ENCODE peak calls at places on chromosomes 16 and 17, in ten cellular contexts. One of them, this sample, is unnamed.

GRCh38 chr17:74843352-74843627 is 16.4 kb downstream of the GRIN2C start:
- DNase-seq in ovary: no peak
- DNase-seq in psoas muscle: no peak
- DNase-seq in tibial artery: no peak
- DNase-seq in fibroblast of mammary gland: no peak
- DNase-seq in brain microvascular endothelial cell: no peak
- DNase-seq in mucosa of descending colon: no peak
- DNase-seq in BE2C: no peak
- DNase-seq in A549: no peak
- DNase-seq in lower leg skin: no peak
- DNase-seq in this sample: no peak

GRCh38 chr17:57971572-57971971 is 16.4 kb upstream of the CUEDC1 start:
- DNase-seq in ovary: no peak
- DNase-seq in psoas muscle: no peak
- DNase-seq in tibial artery: no peak
- DNase-seq in fibroblast of mammary gland: no peak
- DNase-seq in brain microvascular endothelial cell: no peak
- DNase-seq in mucosa of descending colon: no peak
- DNase-seq in BE2C: no peak
- DNase-seq in A549: no peak
- DNase-seq in lower leg skin: peak
- DNase-seq in this sample: no peak

GRCh38 chr17:57552114-57552601 is 192.9 kb downstream of the CCDC182 start:
- DNase-seq in ovary: peak
- DNase-seq in psoas muscle: peak
- DNase-seq in tibial artery: no peak
- DNase-seq in fibroblast of mammary gland: peak
- DNase-seq in brain microvascular endothelial cell: peak
- DNase-seq in mucosa of descending colon: peak
- DNase-seq in BE2C: peak
- DNase-seq in A549: no peak
- DNase-seq in lower leg skin: no peak
- DNase-seq in this sample: peak

GRCh38 chr16:4663756-4664465 is 29.5 kb upstream of the NUDT16L1 start:
- DNase-seq in ovary: no peak
- DNase-seq in psoas muscle: peak
- DNase-seq in tibial artery: peak
- DNase-seq in fibroblast of mammary gland: peak
- DNase-seq in brain microvascular endothelial cell: peak
- DNase-seq in mucosa of descending colon: peak
- DNase-seq in BE2C: no peak
- DNase-seq in A549: no peak
- DNase-seq in lower leg skin: no peak
- DNase-seq in this sample: peak

GRCh38 chr17:16442141-16442540 is 26.8 kb downstream of the TRPV2 start:
- DNase-seq in ovary: no peak
- DNase-seq in psoas muscle: no peak
- DNase-seq in tibial artery: no peak
- DNase-seq in fibroblast of mammary gland: peak
- DNase-seq in brain microvascular endothelial cell: no peak
- DNase-seq in mucosa of descending colon: no peak
- DNase-seq in BE2C: no peak
- DNase-seq in A549: no peak
- DNase-seq in lower leg skin: no peak
- DNase-seq in this sample: peak

GRCh38 chr16:89709166-89709565 is 7.7 kb upstream of the SPATA2L start:
- DNase-seq in ovary: no peak
- DNase-seq in psoas muscle: no peak
- DNase-seq in tibial artery: no peak
- DNase-seq in fibroblast of mammary gland: no peak
- DNase-seq in brain microvascular endothelial cell: no peak
- DNase-seq in mucosa of descending colon: no peak
- DNase-seq in BE2C: no peak
- DNase-seq in A549: no peak
- DNase-seq in lower leg skin: no peak
- DNase-seq in this sample: no peak

GRCh38 chr16:75320435-75320834 is 69.0 kb upstream of the BCAR1 start:
- DNase-seq in ovary: no peak
- DNase-seq in psoas muscle: no peak
- DNase-seq in tibial artery: no peak
- DNase-seq in fibroblast of mammary gland: no peak
- DNase-seq in brain microvascular endothelial cell: no peak
- DNase-seq in mucosa of descending colon: no peak
- DNase-seq in BE2C: no peak
- DNase-seq in A549: no peak
- DNase-seq in lower leg skin: no peak
- DNase-seq in this sample: no peak

GRCh38 chr16:81583893-81584705 is 139.5 kb downstream of the CMIP start:
- DNase-seq in ovary: no peak
- DNase-seq in psoas muscle: no peak
- DNase-seq in tibial artery: no peak
- DNase-seq in fibroblast of mammary gland: peak
- DNase-seq in brain microvascular endothelial cell: no peak
- DNase-seq in mucosa of descending colon: peak
- DNase-seq in BE2C: no peak
- DNase-seq in A549: peak
- DNase-seq in lower leg skin: peak
- DNase-seq in this sample: peak

GRCh38 chr16:57621521-57622268 is 6.7 kb upstream of the ADGRG1 start:
- DNase-seq in ovary: peak
- DNase-seq in psoas muscle: peak
- DNase-seq in tibial artery: peak
- DNase-seq in fibroblast of mammary gland: no peak
- DNase-seq in brain microvascular endothelial cell: no peak
- DNase-seq in mucosa of descending colon: peak
- DNase-seq in BE2C: no peak
- DNase-seq in A549: no peak
- DNase-seq in lower leg skin: peak
- DNase-seq in this sample: no peak

GRCh38 chr16:57623251-57624043 is 5.0 kb upstream of the ADGRG1 start:
- DNase-seq in ovary: peak
- DNase-seq in psoas muscle: peak
- DNase-seq in tibial artery: no peak
- DNase-seq in fibroblast of mammary gland: peak
- DNase-seq in brain microvascular endothelial cell: peak
- DNase-seq in mucosa of descending colon: peak
- DNase-seq in BE2C: peak
- DNase-seq in A549: peak
- DNase-seq in lower leg skin: no peak
- DNase-seq in this sample: peak

GRCh38 chr16:57624044-57624688 is 4.3 kb upstream of the ADGRG1 start:
- DNase-seq in ovary: no peak
- DNase-seq in psoas muscle: no peak
- DNase-seq in tibial artery: no peak
- DNase-seq in fibroblast of mammary gland: no peak
- DNase-seq in brain microvascular endothelial cell: peak
- DNase-seq in mucosa of descending colon: no peak
- DNase-seq in BE2C: no peak
- DNase-seq in A549: peak
- DNase-seq in lower leg skin: no peak
- DNase-seq in this sample: no peak

GRCh38 chr16:57620316-57621231 is 7.9 kb upstream of the ADGRG1 start:
- DNase-seq in ovary: peak
- DNase-seq in psoas muscle: peak
- DNase-seq in tibial artery: peak
- DNase-seq in fibroblast of mammary gland: no peak
- DNase-seq in brain microvascular endothelial cell: no peak
- DNase-seq in mucosa of descending colon: peak
- DNase-seq in BE2C: peak
- DNase-seq in A549: no peak
- DNase-seq in lower leg skin: peak
- DNase-seq in this sample: no peak

DNA sequence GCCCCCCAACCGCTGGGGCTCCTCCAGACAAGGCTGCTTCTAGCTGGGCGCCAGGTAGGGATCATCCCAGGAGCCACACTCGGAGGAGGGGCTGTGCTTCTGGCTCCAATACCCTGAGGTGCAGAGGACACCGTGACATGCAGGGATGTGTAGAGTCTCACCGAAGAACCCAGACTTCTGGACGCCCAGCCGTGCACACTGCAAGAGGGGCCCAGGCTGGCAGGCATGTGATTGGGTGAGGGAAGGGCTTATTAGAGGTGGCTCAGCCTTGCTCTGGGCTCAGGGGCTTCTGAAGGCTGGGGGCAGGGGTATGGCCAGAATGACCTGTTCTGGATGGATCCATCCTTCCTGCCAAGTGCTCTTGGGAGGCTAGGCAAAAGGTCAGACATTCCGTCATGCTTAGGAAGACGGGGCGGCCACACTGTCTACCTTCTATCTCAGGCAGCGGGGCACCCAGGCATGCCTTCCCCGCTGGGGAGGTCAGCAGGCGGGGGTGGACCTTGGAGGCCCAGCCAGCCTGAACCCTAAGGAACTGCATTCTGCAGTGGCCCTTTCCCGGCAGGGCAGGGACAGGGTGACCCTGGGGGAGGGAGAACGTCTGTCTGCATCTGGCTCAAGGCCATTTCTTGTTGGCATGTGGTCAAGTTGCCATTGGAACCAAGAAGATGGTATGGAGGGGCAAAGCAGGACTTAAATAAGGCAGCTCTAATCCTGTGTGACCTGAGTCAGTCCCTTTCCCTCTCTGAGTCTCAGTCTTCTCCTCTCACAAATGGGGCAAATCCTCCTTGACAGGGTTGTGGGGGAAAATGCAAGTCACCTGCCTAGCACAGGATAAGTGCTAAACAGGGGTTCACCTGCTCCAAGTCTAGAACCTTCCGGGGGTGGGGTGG is 5.8 kb upstream of the ADGRG1 start:
- DNase-seq in ovary: peak
- DNase-seq in psoas muscle: peak
- DNase-seq in tibial artery: peak
- DNase-seq in fibroblast of mammary gland: no peak
- DNase-seq in brain microvascular endothelial cell: peak
- DNase-seq in mucosa of descending colon: peak
- DNase-seq in BE2C: no peak
- DNase-seq in A549: peak
- DNase-seq in lower leg skin: peak
- DNase-seq in this sample: no peak
- H3K4me3 ChIP-seq in ovary: no peak
- H3K4me3 ChIP-seq in psoas muscle: no peak
- H3K4me3 ChIP-seq in tibial artery: no peak
- H3K4me3 ChIP-seq in fibroblast of mammary gland: no peak
- H3K4me3 ChIP-seq in brain microvascular endothelial cell: no peak
- H3K4me3 ChIP-seq in mucosa of descending colon: no peak
- H3K4me3 ChIP-seq in BE2C: no peak
- H3K4me3 ChIP-seq in A549: no peak
- H3K4me3 ChIP-seq in lower leg skin: no peak
- H3K4me3 ChIP-seq in this sample: no peak

DNA sequence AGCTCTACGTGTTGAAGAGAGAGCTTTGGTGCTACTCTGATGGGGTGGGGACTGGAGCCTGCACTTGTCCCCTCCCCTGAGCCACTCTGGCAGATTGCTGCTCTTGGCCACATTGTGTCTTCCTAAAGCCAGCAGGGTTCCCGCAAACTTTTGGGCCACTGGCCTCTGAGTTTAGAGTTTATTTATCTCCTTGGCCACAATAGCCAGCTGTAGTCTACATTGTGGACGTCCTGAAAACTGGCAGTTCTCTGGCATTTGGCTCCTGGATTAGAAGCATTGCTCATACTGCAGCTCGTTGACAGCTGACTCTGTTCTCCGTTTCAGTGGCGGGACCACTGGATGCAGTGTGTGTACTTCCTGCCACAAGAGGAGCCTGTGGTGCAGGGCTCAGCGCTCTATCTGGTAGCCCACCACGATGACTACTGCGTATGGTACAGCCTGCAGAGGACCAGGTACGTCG is 34.6 kb downstream of the PRMT7 start:
- DNase-seq in ovary: no peak
- DNase-seq in psoas muscle: peak
- DNase-seq in tibial artery: no peak
- DNase-seq in fibroblast of mammary gland: no peak
- DNase-seq in brain microvascular endothelial cell: no peak
- DNase-seq in mucosa of descending colon: no peak
- DNase-seq in BE2C: no peak
- DNase-seq in A549: no peak
- DNase-seq in lower leg skin: no peak
- DNase-seq in this sample: no peak
- TF ChIP-seq CTCF in ovary: no peak
- TF ChIP-seq CTCF in psoas muscle: no peak
- TF ChIP-seq CTCF in tibial artery: no peak
- TF ChIP-seq CTCF in fibroblast of mammary gland: no peak
- TF ChIP-seq CTCF in brain microvascular endothelial cell: no peak
- TF ChIP-seq CTCF in mucosa of descending colon: no peak
- TF ChIP-seq CTCF in BE2C: no peak
- TF ChIP-seq CTCF in A549: no peak
- TF ChIP-seq CTCF in lower leg skin: no peak
- TF ChIP-seq CTCF in this sample: no peak

GRCh38 chr17:29590979-29591736 is 1.7 kb upstream of the GIT1 start:
- DNase-seq in ovary: peak
- DNase-seq in psoas muscle: peak
- DNase-seq in tibial artery: no peak
- DNase-seq in fibroblast of mammary gland: peak
- DNase-seq in brain microvascular endothelial cell: no peak
- DNase-seq in mucosa of descending colon: peak
- DNase-seq in BE2C: peak
- DNase-seq in A549: peak
- DNase-seq in lower leg skin: peak
- DNase-seq in this sample: no peak

GRCh38 chr17:29588017-29588557 is 1.4 kb downstream of the GIT1 start:
- DNase-seq in ovary: no peak
- DNase-seq in psoas muscle: no peak
- DNase-seq in tibial artery: no peak
- DNase-seq in fibroblast of mammary gland: no peak
- DNase-seq in brain microvascular endothelial cell: no peak
- DNase-seq in mucosa of descending colon: peak
- DNase-seq in BE2C: no peak
- DNase-seq in A549: no peak
- DNase-seq in lower leg skin: no peak
- DNase-seq in this sample: no peak

GRCh38 chr17:29588561-29589411 is 662 bp downstream of the GIT1 start:
- DNase-seq in ovary: peak
- DNase-seq in psoas muscle: peak
- DNase-seq in tibial artery: no peak
- DNase-seq in fibroblast of mammary gland: no peak
- DNase-seq in brain microvascular endothelial cell: no peak
- DNase-seq in mucosa of descending colon: peak
- DNase-seq in BE2C: no peak
- DNase-seq in A549: peak
- DNase-seq in lower leg skin: no peak
- DNase-seq in this sample: no peak

GRCh38 chr17:29590261-29590978 is 972 bp upstream of the GIT1 start:
- DNase-seq in ovary: peak
- DNase-seq in psoas muscle: no peak
- DNase-seq in tibial artery: no peak
- DNase-seq in fibroblast of mammary gland: peak
- DNase-seq in brain microvascular endothelial cell: no peak
- DNase-seq in mucosa of descending colon: peak
- DNase-seq in BE2C: no peak
- DNase-seq in A549: peak
- DNase-seq in lower leg skin: no peak
- DNase-seq in this sample: peak

DNA sequence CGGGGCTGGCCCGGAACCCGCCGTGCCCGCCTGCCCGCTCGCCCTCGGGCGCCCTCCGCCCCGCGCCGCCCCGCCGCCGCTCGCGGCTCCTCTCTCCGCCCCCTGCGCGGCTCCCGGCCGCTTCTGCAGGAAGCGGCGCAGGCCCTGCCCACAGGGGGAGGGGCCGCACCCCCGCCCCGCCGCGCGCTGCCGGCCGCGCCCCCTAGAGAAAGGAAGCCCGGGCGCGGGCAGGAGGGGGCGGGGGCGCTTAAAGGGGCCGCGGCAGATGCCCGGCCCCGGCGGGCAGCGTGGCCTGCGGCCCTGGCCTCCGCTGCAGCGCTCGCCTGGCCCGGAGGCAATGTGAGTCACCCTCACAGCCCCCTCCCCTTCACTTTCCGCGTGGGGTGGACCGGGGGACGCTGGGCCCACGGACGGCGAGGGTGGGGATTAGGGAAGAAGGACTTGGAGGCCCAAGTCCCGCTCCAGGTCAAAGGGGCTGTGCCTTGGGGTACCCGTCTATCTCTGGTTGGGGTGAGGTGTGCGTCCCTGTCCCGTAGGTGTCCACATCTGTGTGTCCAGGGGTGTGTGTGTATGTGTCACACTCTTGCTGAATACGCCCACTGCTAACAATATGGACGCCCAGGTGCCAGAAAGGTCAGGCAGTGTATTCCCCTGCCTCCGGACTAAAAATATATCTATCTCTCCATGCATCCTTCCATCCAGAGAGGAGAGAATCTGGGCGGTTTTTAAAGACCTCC is at the start of gene GIT1:
- DNase-seq in ovary: peak
- DNase-seq in psoas muscle: peak
- DNase-seq in tibial artery: peak
- DNase-seq in fibroblast of mammary gland: peak
- DNase-seq in brain microvascular endothelial cell: peak
- DNase-seq in mucosa of descending colon: peak
- DNase-seq in BE2C: peak
- DNase-seq in A549: peak
- DNase-seq in lower leg skin: peak
- DNase-seq in this sample: peak
- H3K4me3 ChIP-seq in ovary: peak
- H3K4me3 ChIP-seq in psoas muscle: peak
- H3K4me3 ChIP-seq in tibial artery: peak
- H3K4me3 ChIP-seq in fibroblast of mammary gland: peak
- H3K4me3 ChIP-seq in brain microvascular endothelial cell: peak
- H3K4me3 ChIP-seq in mucosa of descending colon: peak
- H3K4me3 ChIP-seq in BE2C: peak
- H3K4me3 ChIP-seq in A549: peak
- H3K4me3 ChIP-seq in lower leg skin: peak
- H3K4me3 ChIP-seq in this sample: peak

GRCh38 chr17:40109471-40109824 is 9.1 kb upstream of the NR1D1 start:
- DNase-seq in ovary: no peak
- DNase-seq in psoas muscle: no peak
- DNase-seq in tibial artery: peak
- DNase-seq in fibroblast of mammary gland: peak
- DNase-seq in brain microvascular endothelial cell: no peak
- DNase-seq in mucosa of descending colon: no peak
- DNase-seq in BE2C: no peak
- DNase-seq in A549: no peak
- DNase-seq in lower leg skin: no peak
- DNase-seq in this sample: no peak
- TF ChIP-seq CTCF in ovary: peak
- TF ChIP-seq CTCF in psoas muscle: no peak
- TF ChIP-seq CTCF in tibial artery: no peak
- TF ChIP-seq CTCF in fibroblast of mammary gland: peak
- TF ChIP-seq CTCF in brain microvascular endothelial cell: peak
- TF ChIP-seq CTCF in mucosa of descending colon: no peak
- TF ChIP-seq CTCF in BE2C: peak
- TF ChIP-seq CTCF in A549: peak
- TF ChIP-seq CTCF in lower leg skin: no peak
- TF ChIP-seq CTCF in this sample: peak

This sample was measured in astrocyte of the spinal cord.